ENCODE peak calls at places on chromosome 18, in four cellular contexts. C, H, P and K are unnamed samples.

GRCh38 chr18:22253676-22254075 is 84.3 kb downstream of the GATA6 start:
- DNase-seq in C (no peak), H (no peak), P (no peak), K (no peak)

GRCh38 chr18:72174972-72175649 is 369.0 kb downstream of the CBLN2 start:
- DNase-seq in C (no peak), H (no peak), P (no peak), K (no peak)

GRCh38 chr18:48949051-48949605 is 1.6 kb downstream of the SMAD7 start:
- DNase-seq in C (no peak), H (peak; percentile 64), P (no peak), K (no peak)

GRCh38 chr18:26536664-26537063 is 11.7 kb downstream of the KCTD1 start:
- DNase-seq in C (no peak), H (no peak), P (no peak), K (no peak)

GRCh38 chr18:13138822-13139139 is 79.8 kb upstream of the LDLRAD4 start:
- DNase-seq in C (no peak), H (no peak), P (no peak), K (no peak)

GRCh38 chr18:48868468-48869466 is 82.0 kb downstream of the SMAD7 start:
- DNase-seq in C (peak; percentile 12), H (peak; percentile 89), P (peak; percentile 43), K (no peak)

GRCh38 chr18:78422336-78422735 is 557.3 kb upstream of the SALL3 start:
- DNase-seq in C (no peak), H (no peak), P (no peak), K (peak; percentile 74)

GRCh38 chr18:39057423-39058057 is 1491.9 kb upstream of the CELF4 start:
- DNase-seq in C (no peak), H (no peak), P (no peak), K (no peak)

GRCh38 chr18:36015629-36016028 is 43.1 kb downstream of the RMP24 start:
- DNase-seq in C (no peak), H (no peak), P (no peak), K (no peak)